ENCODE peak calls at places on chromosomes 4 and X, in nine cellular contexts. Y, G, M, V, F, D, Q, J and A are unnamed samples.
A peak's percentile ranks its signal among the peaks of the same experiment; 100 is the strongest.

GRCh38 chrX:24728530-24728929 is 34.8 kb downstream of the POLA1 start:
- DNase-seq in M (no peak), F (no peak), D (no peak), Q (no peak), J (no peak), Y (peak; percentile 2), G (no peak), V (no peak), A (no peak)

GRCh38 chr4:43411226-43411625 is 518.7 kb downstream of the GRXCR1 start:
- DNase-seq in F (no peak), Q (peak; percentile 47), G (no peak), V (no peak), M (no peak), J (no peak), Y (no peak), D (peak; percentile 78), A (no peak)

GRCh38 chr4:76251448-76252270 is at the start of gene FAM47E:
- DNase-seq in Q (peak; percentile 8), J (no peak), D (peak; percentile 17), Y (peak; percentile 95), G (peak; percentile 61), M (no peak), F (peak; percentile 76), V (peak; percentile 84), A (peak; percentile 42)

GRCh38 chr4:38823766-38824165 is 19.2 kb upstream of the TLR1 start:
- DNase-seq in J (no peak), Q (no peak), D (no peak), M (no peak), Y (no peak), F (no peak), G (no peak), V (no peak), A (no peak)

GRCh38 chr4:144634978-144635747 is 10.8 kb upstream of the HHIP start:
- DNase-seq in D (no peak), J (peak; percentile 57), M (no peak), G (no peak), V (no peak), Y (no peak), F (no peak), Q (no peak), A (no peak)

GRCh38 chr4:95548738-95549245 is at the start of gene UNC5C:
- DNase-seq in M (no peak), J (no peak), Q (no peak), Y (peak; percentile 21), G (no peak), V (peak; percentile 75), F (peak; percentile 80), D (peak; percentile 64), A (no peak)

GRCh38 chr4:20037745-20038144 is 214.0 kb upstream of the SLIT2 start:
- DNase-seq in M (no peak), Q (no peak), V (no peak), F (no peak), D (no peak), G (no peak), Y (no peak), J (no peak), A (no peak)

GRCh38 chr4:78704981-78705757 is 71.0 kb upstream of the BMP2K start:
- DNase-seq in M (peak; percentile 19), D (no peak), F (no peak), V (no peak), Y (no peak), J (no peak), Q (peak; percentile 87), G (no peak), A (no peak)

GRCh38 chr4:160180206-160180605 is 1077.3 kb downstream of the RAPGEF2 start:
- DNase-seq in F (no peak), M (no peak), V (no peak), Y (no peak), J (no peak), Q (peak; percentile 66), G (peak; percentile 55), D (no peak), A (peak; percentile 86)

GRCh38 chr4:88159137-88159725 is 792 bp upstream of the ABCG2 start:
- DNase-seq in Q (no peak), Y (peak; percentile 4), G (no peak), D (no peak), V (no peak), M (no peak), F (peak; percentile 20), J (no peak), A (no peak)

GRCh38 chr4:181582595-181582994 is 660.6 kb upstream of the TENM3 start:
- DNase-seq in G (no peak), V (no peak), J (no peak), Q (no peak), D (no peak), F (no peak), Y (no peak), M (no peak), A (no peak)

GRCh38 chrX:69082055-69082752 is 83.0 kb downstream of the PJA1 start:
- DNase-seq in G (no peak), M (no peak), Y (no peak), J (no peak), Q (no peak), V (no peak), F (no peak), D (no peak), A (no peak)

GRCh38 chrX:153778684-153779101 is 2.1 kb upstream of the SRPK3 start:
- DNase-seq in F (no peak), M (no peak), G (no peak), V (no peak), D (no peak), Q (no peak), Y (no peak), J (no peak), A (no peak)

GRCh38 chr4:1900624-1901023 is 29.4 kb downstream of the NSD2 start:
- DNase-seq in M (no peak), V (no peak), G (no peak), Y (no peak), D (no peak), J (no peak), Q (no peak), F (no peak), A (no peak)

GRCh38 chr4:1904042-1904441 is 32.8 kb downstream of the NSD2 start:
- DNase-seq in Q (no peak), M (no peak), G (no peak), Y (no peak), V (no peak), F (no peak), D (no peak), J (no peak), A (no peak)

GRCh38 chr4:1901127-1901526 is 29.9 kb downstream of the NSD2 start:
- DNase-seq in V (no peak), J (no peak), D (no peak), F (no peak), M (no peak), Q (no peak), G (no peak), Y (no peak), A (no peak)

GRCh38 chr4:1902243-1902642 is 31.1 kb downstream of the NSD2 start:
- DNase-seq in D (no peak), M (no peak), G (no peak), J (no peak), Q (no peak), F (no peak), Y (no peak), V (no peak), A (no peak)

GRCh38 chr4:1903035-1903434 is 31.8 kb downstream of the NSD2 start:
- DNase-seq in G (no peak), Q (no peak), D (no peak), M (no peak), Y (no peak), V (no peak), F (no peak), J (no peak), A (no peak)
- H3K4me3 ChIP-seq in G (no peak overlapping the region), Q (no peak overlapping the region), D (no peak overlapping the region), M (no peak overlapping the region), Y (no peak overlapping the region), V (no peak overlapping the region), F (no peak overlapping the region), J (no peak overlapping the region), A (no peak overlapping the region)

GRCh38 chr4:14592950-14593349 is 409.3 kb upstream of the CPEB2 start:
- DNase-seq in G (peak; percentile 50), Q (no peak), Y (no peak), D (no peak), F (no peak), J (no peak), V (no peak), M (no peak), A (no peak)

GRCh38 chr4:14596437-14596836 is 405.8 kb upstream of the CPEB2 start:
- DNase-seq in D (no peak), V (no peak), J (no peak), M (no peak), Q (no peak), F (no peak), Y (no peak), G (no peak), A (no peak)

GRCh38 chr4:14596904-14597303 is 405.4 kb upstream of the CPEB2 start:
- DNase-seq in J (no peak), Q (no peak), M (no peak), V (no peak), Y (no peak), D (no peak), G (peak; percentile 53), F (no peak), A (no peak)
- TF ChIP-seq CTCF in J (peak; percentile 11), Q (no peak), M (no peak), V (no peak), Y (no peak), D (no peak), G (peak; percentile 40), F (no peak), A (no peak)

DNA sequence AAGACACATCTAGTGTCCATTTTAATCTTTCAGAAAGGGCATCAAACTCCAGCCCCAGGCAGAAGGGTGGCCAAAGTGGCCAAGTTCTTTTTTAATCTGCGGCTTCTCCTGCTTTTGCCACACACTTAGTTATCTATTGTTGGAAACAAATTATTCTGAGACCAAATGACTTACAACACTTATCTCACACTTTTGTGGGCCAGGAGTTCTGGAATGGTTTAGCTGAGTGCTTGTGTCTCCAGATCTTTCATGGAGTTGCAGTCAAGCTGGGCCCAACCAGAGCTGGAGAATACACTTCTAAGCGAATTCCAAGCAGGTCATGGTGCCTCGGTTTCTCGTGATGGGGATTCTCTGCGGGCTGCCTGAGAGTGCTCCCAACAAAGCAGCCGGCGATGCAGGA is 4.0 kb downstream of the TXK start:
- DNase-seq in F (no peak), V (no peak), G (no peak), Y (no peak), M (no peak), J (no peak), Q (no peak), D (no peak), A (no peak)
- H3K4me3 ChIP-seq in F (no peak overlapping the region), V (no peak overlapping the region), G (no peak overlapping the region), Y (no peak overlapping the region), M (no peak overlapping the region), J (no peak overlapping the region), Q (no peak overlapping the region), D (no peak overlapping the region), A (no peak overlapping the region)

GRCh38 chr4:188783160-188783559 is 643.9 kb downstream of the TRIML1 start:
- DNase-seq in D (peak; percentile 29), J (no peak), M (no peak), F (no peak), Y (no peak), V (no peak), G (no peak), Q (peak; percentile 65), A (no peak)
- TF ChIP-seq CTCF in D (no peak), J (no peak), M (no peak), F (no peak), Y (no peak), V (no peak), G (no peak), Q (no peak), A (no peak)